ENCODE peak calls at places on chromosomes 13 and 19, in eight cellular contexts. T is esophagus squamous epithelium, R is heart left ventricle, G is ascending aorta, D is A549, B is breast epithelium, O is IMR-90, W is SK-N-SH. F is an unnamed sample.
A peak's percentile ranks its signal among the peaks of the same experiment; 100 is the strongest.

GRCh38 chr13:97221491-97221890 is 642 bp upstream of the MBNL2 start:
- DNase-seq in T (no peak), R (no peak), G (no peak), D (no peak), B (no peak), O (no peak), W (no peak), F (no peak)

GRCh38 chr19:8367327-8368001 is 3.5 kb downstream of the ANGPTL4 start:
- DNase-seq in T (no peak), R (peak; percentile 89), G (no peak), D (no peak), B (peak; percentile 96), O (peak; percentile 98), W (peak; percentile 95), F (no peak)

GRCh38 chr19:33312065-33312464 is 9.7 kb upstream of the CEBPA start:
- DNase-seq in T (no peak), R (no peak), G (no peak), D (no peak), B (no peak), O (no peak), W (no peak), F (no peak)

GRCh38 chr13:72745260-72745659 is 17.5 kb downstream of the BORA start:
- DNase-seq in T (no peak), R (no peak), G (no peak), D (no peak), B (no peak), O (peak; percentile 47), W (no peak), F (no peak)

GRCh38 chr19:33719366-33720154 is 77.1 kb upstream of the KCTD15 start:
- DNase-seq in T (no peak), R (no peak), G (no peak), D (no peak), B (no peak), O (no peak), W (no peak), F (no peak)

GRCh38 chr13:48662226-48662625 is 8.5 kb downstream of the CYSLTR2 start:
- DNase-seq in T (no peak), R (no peak), G (no peak), D (no peak), B (no peak), O (no peak), W (no peak), F (no peak)

GRCh38 chr19:35592226-35592625 is 6.3 kb downstream of the PMIS2 start:
- DNase-seq in T (no peak), R (no peak), G (no peak), D (peak; percentile 62), B (no peak), O (peak; percentile 37), W (peak; percentile 41), F (no peak)

GRCh38 chr19:38049105-38049649 is 142.2 kb downstream of the SIPA1L3 start:
- DNase-seq in T (no peak), R (no peak), G (no peak), D (no peak), B (no peak), O (no peak), W (no peak), F (no peak)

GRCh38 chr19:21848706-21849105 is 12.7 kb upstream of the ZNF43 start:
- DNase-seq in T (no peak), R (no peak), G (no peak), D (peak; percentile 8), B (no peak), O (peak; percentile 31), W (no peak), F (no peak)

GRCh38 chr19:8212212-8212611 is 3.0 kb downstream of the CERS4 start:
- DNase-seq in T (no peak), R (no peak), G (no peak), D (no peak), B (no peak), O (no peak), W (no peak), F (no peak)

GRCh38 chr13:51767100-51767499 is 36.9 kb downstream of the DHRS12 start:
- DNase-seq in T (no peak), R (no peak), G (no peak), D (no peak), B (no peak), O (no peak), W (no peak), F (peak; percentile 76)

GRCh38 chr19:43675269-43675879 is 5.4 kb upstream of the PLAUR start:
- DNase-seq in T (no peak), R (no peak), G (no peak), D (peak; percentile 78), B (peak; percentile 74), O (peak; percentile 78), W (no peak), F (no peak)

GRCh38 chr19:406999-407491 is 1.9 kb downstream of the C2CD4C start:
- DNase-seq in T (no peak), R (no peak), G (no peak), D (no peak), B (no peak), O (no peak), W (peak; percentile 40), F (no peak)

GRCh38 chr19:19361075-19361594 is 40.5 kb downstream of the MAU2 start:
- DNase-seq in T (no peak), R (peak; percentile 77), G (no peak), D (peak; percentile 70), B (peak; percentile 67), O (peak; percentile 80), W (peak; percentile 84), F (no peak)

GRCh38 chr13:29771247-29771646 is 79.2 kb downstream of the UBL3 start:
- DNase-seq in T (no peak), R (no peak), G (no peak), D (no peak), B (no peak), O (peak; percentile 49), W (peak; percentile 16), F (no peak)

GRCh38 chr13:20658451-20658850 is 45.0 kb upstream of the IL17D start:
- DNase-seq in T (no peak), R (no peak), G (no peak), D (no peak), B (no peak), O (no peak), W (no peak), F (no peak)

GRCh38 chr13:33033361-33033812 is 17.2 kb downstream of the KL start:
- DNase-seq in T (no peak), R (no peak), G (no peak), D (no peak), B (no peak), O (no peak), W (no peak), F (no peak)

GRCh38 chr13:46668302-46668720 is 115.3 kb downstream of the LRCH1 start:
- DNase-seq in T (no peak), R (peak; percentile 64), G (no peak), D (no peak), B (no peak), O (peak; percentile 95), W (no peak), F (no peak)

GRCh38 chr13:99809931-99810330 is 161.6 kb downstream of the ZIC5 start:
- DNase-seq in T (no peak), R (no peak), G (no peak), D (no peak), B (no peak), O (no peak), W (no peak), F (no peak)

GRCh38 chr19:38667552-38668205 is 20.2 kb downstream of the ACTN4 start:
- DNase-seq in T (no peak), R (no peak), G (no peak), D (no peak), B (no peak), O (peak; percentile 95), W (no peak), F (no peak)

GRCh38 chr13:106796280-106797047 is 228.5 kb upstream of the ARGLU1 start:
- DNase-seq in T (no peak), R (no peak), G (no peak), D (no peak), B (no peak), O (no peak), W (no peak), F (no peak)

GRCh38 chr13:41061914-41062837 is 867 bp downstream of the WBP4 start:
- DNase-seq in T (no peak), R (no peak), G (no peak), D (peak; percentile 36), B (no peak), O (peak; percentile 64), W (no peak), F (no peak)

DNA sequence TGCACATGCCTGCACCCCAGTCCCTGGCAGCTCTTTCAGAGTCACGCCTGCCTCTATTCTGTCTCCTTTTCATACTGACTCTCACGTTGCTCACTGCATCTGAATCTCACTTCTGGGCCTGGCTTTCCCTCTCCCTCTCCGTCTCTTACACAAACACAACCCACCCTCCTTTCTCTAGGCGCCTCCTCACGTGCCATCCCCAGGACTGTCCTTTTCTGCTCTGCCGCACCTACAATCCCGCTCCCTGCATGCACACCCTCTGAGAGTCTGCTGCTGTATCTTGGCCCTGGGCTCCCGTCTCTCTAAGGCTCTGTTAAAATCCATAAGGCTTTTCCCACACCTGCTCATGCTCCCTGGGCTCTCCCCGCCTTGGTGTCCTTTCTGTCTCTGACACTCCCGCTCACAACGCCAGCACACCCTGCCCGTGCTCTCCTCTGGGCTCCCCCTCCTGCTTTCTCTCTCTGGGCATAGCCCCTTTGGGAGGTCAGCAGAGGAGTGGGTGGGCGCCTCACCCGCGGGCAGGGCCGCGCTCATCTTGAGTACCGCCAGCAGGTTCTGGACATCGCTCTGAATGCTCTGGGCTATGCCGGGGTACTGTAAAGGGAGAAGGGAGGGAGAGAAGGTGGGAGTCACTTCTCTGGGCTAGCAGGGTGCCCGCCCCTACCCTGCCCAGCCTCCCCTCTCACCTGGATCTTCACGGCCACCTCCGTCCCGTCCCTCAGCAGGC is 12.7 kb upstream of the NUMBL start:
- DNase-seq in T (no peak), R (no peak), G (no peak), D (no peak), B (no peak), O (no peak), W (no peak), F (no peak)
- H3K27ac ChIP-seq in T (no peak overlapping the region), R (peak overlapping the region; percentile 34), G (no peak overlapping the region), D (no peak overlapping the region), B (no peak overlapping the region), O (no peak overlapping the region), W (no peak overlapping the region), F (no peak overlapping the region)

GRCh38 chr13:27997904-27998522 is 9.5 kb upstream of the URAD start:
- DNase-seq in T (no peak), R (peak; percentile 40), G (no peak), D (peak; percentile 12), B (no peak), O (peak; percentile 28), W (no peak), F (no peak)
- TF ChIP-seq CTCF in T (no peak), R (peak; percentile 9), G (no peak), D (peak; percentile 50), B (no peak), O (peak; percentile 52), W (peak; percentile 54), F (no peak)

GRCh38 chr13:37226966-37227365 is 121.5 kb upstream of the CSNK1A1L start:
- DNase-seq in T (no peak), R (no peak), G (no peak), D (no peak), B (no peak), O (peak; percentile 75), W (no peak), F (no peak)
- H3K27ac ChIP-seq in T (no peak overlapping the region), R (no peak overlapping the region), G (no peak overlapping the region), D (no peak overlapping the region), B (no peak overlapping the region), O (no peak overlapping the region), W (no peak overlapping the region), F (no peak overlapping the region)

DNA sequence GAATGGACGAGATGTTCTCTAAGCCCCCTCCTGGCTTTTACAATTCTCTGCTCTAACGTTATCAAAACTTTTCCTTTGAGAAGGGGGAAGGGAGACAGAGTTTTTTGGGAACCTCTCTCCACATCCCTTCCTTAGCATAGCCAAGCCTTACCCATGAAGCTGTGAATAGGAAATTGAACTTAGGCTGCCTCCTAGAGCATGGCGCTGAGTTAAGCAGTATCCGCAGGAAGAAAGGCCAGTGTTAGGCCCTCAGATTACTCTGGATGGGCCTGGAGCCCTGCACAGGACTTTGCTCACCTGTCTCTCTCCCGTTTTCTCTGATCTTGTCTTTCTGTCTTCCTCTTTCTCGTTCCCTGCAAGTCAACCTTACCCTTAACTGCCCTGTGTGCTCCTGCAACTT is 39.6 kb downstream of the CYP2B6 start:
- DNase-seq in T (no peak), R (no peak), G (no peak), D (no peak), B (no peak), O (no peak), W (no peak), F (no peak)
- TF ChIP-seq CTCF in T (no peak), R (no peak), G (no peak), D (no peak), B (no peak), O (no peak), W (no peak), F (no peak)

F was measured in vagina.